ENCODE peak calls at places on chromosome 1, in seven cellular contexts. W is transverse colon, Z is iPS DF 19.7, Y is ELR, C is AG10803, G is PC-3, A is fibroblast of pulmonary artery. D is an unnamed sample.

GRCh38 chr1:42743302-42744029 is 3.4 kb upstream of the CLDN19 start:
- DNase-seq in G (no peak), W (no peak), Z (no peak), Y (no peak), A (no peak), C (no peak), D (no peak)

GRCh38 chr1:157542676-157543075 is 9.6 kb downstream of the FCRL5 start:
- DNase-seq in G (no peak), Y (no peak), Z (no peak), C (no peak), A (no peak), W (no peak), D (no peak)

GRCh38 chr1:194045416-194045815 is 859.0 kb upstream of the B3GALT2 start:
- DNase-seq in Y (peak), G (peak), C (no peak), A (peak), Z (no peak), W (no peak), D (no peak)

GRCh38 chr1:60068393-60069045 is 5.1 kb downstream of the C1orf87 start:
- DNase-seq in Y (no peak), G (no peak), A (peak), C (peak), W (no peak), Z (no peak), D (no peak)

GRCh38 chr1:31891280-31891679 is 46.9 kb downstream of the PTP4A2 start:
- DNase-seq in A (no peak), C (no peak), W (no peak), G (peak), Y (peak), Z (no peak), D (no peak)

GRCh38 chr1:5551274-5551966 is 440.8 kb downstream of the NPHP4 start:
- DNase-seq in A (peak), Y (peak), W (peak), Z (no peak), C (no peak), G (peak), D (no peak)

GRCh38 chr1:173669491-173669941 is at the start of gene ANKRD45:
- DNase-seq in C (peak), W (no peak), A (peak), Z (peak), Y (peak), G (no peak), D (peak)

GRCh38 chr1:235945775-235946565 is 79.3 kb upstream of the LYST start:
- DNase-seq in A (no peak), C (no peak), G (no peak), Y (no peak), Z (no peak), W (no peak), D (no peak)

GRCh38 chr1:30898031-30898815 is 10.3 kb downstream of the SDC3 start:
- DNase-seq in A (no peak), Y (no peak), W (no peak), G (no peak), Z (no peak), C (no peak), D (no peak)

GRCh38 chr1:9590945-9591668 is 2.4 kb downstream of the TMEM201 start:
- DNase-seq in A (no peak), C (no peak), G (no peak), Y (no peak), Z (no peak), W (no peak), D (no peak)

GRCh38 chr1:56922507-56922906 is 43.3 kb downstream of the C8B start:
- DNase-seq in W (no peak), Y (no peak), C (no peak), G (no peak), Z (no peak), A (no peak), D (no peak)

GRCh38 chr1:168216171-168216570 is 9.6 kb upstream of the SFT2D2 start:
- DNase-seq in Z (no peak), A (no peak), C (peak), W (no peak), Y (no peak), G (no peak), D (no peak)

GRCh38 chr1:119367332-119368124 is 1.1 kb upstream of the HAO2 start:
- DNase-seq in Z (no peak), A (peak), Y (peak), C (peak), W (no peak), G (peak), D (peak)

GRCh38 chr1:184597652-184598357 is 156.9 kb downstream of the EDEM3 start:
- DNase-seq in W (peak), C (no peak), Z (no peak), A (peak), Y (peak), G (no peak), D (no peak)

GRCh38 chr1:39154553-39155361 is 49.7 kb upstream of the MACF1 start:
- DNase-seq in C (peak), A (peak), W (peak), Y (peak), Z (no peak), G (peak), D (no peak)

GRCh38 chr1:11960276-11960675 is 20.0 kb upstream of the MFN2 start:
- DNase-seq in Z (no peak), A (no peak), C (no peak), W (no peak), G (no peak), Y (no peak), D (no peak)

D was measured in NT2/D1.